ENCODE peak calls at places on chromosomes 11 and 22, in ten cellular contexts. Y is ELR; D is substantia nigra; W is ovary; X is stimulated activated CD8-positive, alpha-beta memory T cell treated with anti-CD3 and anti-CD28 coated beads, Interleukin-15, amount 100 ng/mL, for 4 hours; S is caudate nucleus; E is SK-N-SH; O is Calu3; Z is activated T-cell treated with anti-CD3 and anti-CD28 coated beads, Interleukin-2, amount 50 U/mL, for 24 hours; L is T-helper 2 cell. U is an unnamed sample.

GRCh38 chr11:77411238-77411637 is 62.7 kb downstream of the PAK1 start:
- DNase-seq in E (no peak), Z (no peak), X (no peak), W (peak), S (no peak), D (no peak), Y (peak), L (no peak), O (no peak), U (peak)

GRCh38 chr22:25564979-25565677 is 653 bp downstream of the GRK3 start:
- DNase-seq in O (peak), Z (peak), D (no peak), S (no peak), L (no peak), Y (peak), E (peak), X (no peak), W (peak), U (no peak)

GRCh38 chr22:26484360-26484706 is 656 bp downstream of the SRRD start:
- DNase-seq in Z (no peak), W (no peak), D (no peak), O (no peak), E (no peak), L (no peak), Y (peak), X (no peak), S (no peak), U (peak)

GRCh38 chr11:8822476-8822875 is 88.5 kb upstream of the AKIP1 start:
- DNase-seq in D (no peak), L (no peak), X (no peak), S (no peak), Z (no peak), Y (no peak), E (no peak), W (no peak), O (no peak), U (no peak)

GRCh38 chr11:121099885-121100284 is 1.2 kb upstream of the TECTA start:
- DNase-seq in X (no peak), O (no peak), S (no peak), W (no peak), L (no peak), D (no peak), Z (no peak), E (no peak), Y (peak), U (no peak)

GRCh38 chr11:134517621-134518293 is 105.7 kb upstream of the B3GAT1 start:
- DNase-seq in O (no peak), L (no peak), E (no peak), S (no peak), W (no peak), X (no peak), D (no peak), Z (no peak), Y (no peak), U (no peak)

GRCh38 chr11:123580557-123581275 is 73.7 kb downstream of the SCN3B start:
- DNase-seq in E (peak), O (peak), D (no peak), L (peak), S (no peak), Y (peak), X (peak), W (peak), Z (peak), U (peak)

GRCh38 chr22:35883028-35883620 is 145.5 kb downstream of the RBFOX2 start:
- DNase-seq in S (no peak), W (no peak), L (no peak), D (no peak), Y (peak), O (peak), Z (no peak), E (no peak), X (no peak), U (no peak)

GRCh38 chr22:31627223-31627731 is 34.7 kb downstream of the PISD start:
- DNase-seq in L (no peak), E (peak), D (no peak), Z (no peak), X (no peak), O (no peak), W (peak), S (no peak), Y (no peak), U (no peak)

GRCh38 chr11:71342951-71343827 is 90.8 kb upstream of the SHANK2 start:
- DNase-seq in D (no peak), O (peak), S (no peak), E (peak), L (no peak), X (no peak), W (no peak), Y (peak), Z (no peak), U (no peak)

GRCh38 chr11:27201454-27202302 is 161.1 kb downstream of the BBOX1 start:
- DNase-seq in D (no peak), S (no peak), Y (peak), L (no peak), E (peak), W (peak), Z (no peak), X (no peak), O (peak), U (no peak)

GRCh38 chr11:19290356-19290755 is 49.6 kb upstream of the E2F8 start:
- DNase-seq in Z (no peak), L (no peak), E (no peak), O (no peak), S (no peak), W (no peak), X (no peak), D (no peak), Y (peak), U (no peak)

GRCh38 chr11:73399159-73400090 is 23.2 kb downstream of the RELT start:
- DNase-seq in O (no peak), S (no peak), X (no peak), Y (peak), W (peak), L (no peak), D (no peak), Z (peak), E (no peak), U (no peak)

GRCh38 chr11:61959026-61959608 is 8.3 kb downstream of the FTH1 start:
- DNase-seq in E (no peak), O (no peak), Y (no peak), L (no peak), W (no peak), Z (peak), D (no peak), X (no peak), S (no peak), U (no peak)

GRCh38 chr11:26947379-26947844 is 46.5 kb upstream of the FIBIN start:
- DNase-seq in L (no peak), S (no peak), Z (no peak), W (peak), E (no peak), O (no peak), X (no peak), Y (peak), D (no peak), U (no peak)

GRCh38 chr11:96315476-96315875 is 27.5 kb downstream of the MAML2 start:
- DNase-seq in W (no peak), E (no peak), S (no peak), O (no peak), Y (peak), L (no peak), X (no peak), Z (no peak), D (no peak), U (no peak)

GRCh38 chr11:121318848-121319834 is 26.6 kb downstream of the SC5D start:
- DNase-seq in W (peak), Y (peak), L (no peak), X (no peak), D (peak), E (peak), S (no peak), O (peak), Z (no peak), U (peak)